ENCODE peak calls at places on chromosomes 11 and 22, in ten cellular contexts. S is esophagus muscularis mucosa, G is lower leg skin, I is psoas muscle, K is tibial nerve, M is astrocyte of the spinal cord, U is cardiac muscle cell, L is fibroblast of the aortic adventitia, E is GM06990, P is pancreas. J is an unnamed sample.

GRCh38 chr11:72969894-72970335 is 155.7 kb downstream of the ATG16L2 start:
- DNase-seq in S (no peak), G (no peak), I (no peak), K (no peak), M (peak; percentile 87), U (peak; percentile 68), L (peak; percentile 78), E (peak; percentile 79), P (no peak), J (peak; percentile 81)

GRCh38 chr11:92347404-92347803 is 122.8 kb downstream of the FAT3 start:
- DNase-seq in S (no peak), G (no peak), I (no peak), K (no peak), M (no peak), U (no peak), L (no peak), E (no peak), P (no peak), J (no peak)

GRCh38 chr11:75745807-75746206 is 22.8 kb upstream of the DGAT2 start:
- DNase-seq in S (no peak), G (no peak), I (no peak), K (no peak), M (no peak), U (no peak), L (no peak), E (no peak), P (no peak), J (no peak)

GRCh38 chr11:74677131-74677530 is 54.1 kb downstream of the CHRDL2 start:
- DNase-seq in S (no peak), G (peak; percentile 57), I (no peak), K (no peak), M (no peak), U (peak; percentile 36), L (no peak), E (no peak), P (peak; percentile 13), J (no peak)

GRCh38 chr11:20617346-20617745 is 17.9 kb downstream of the SLC6A5 start:
- DNase-seq in S (no peak), G (no peak), I (no peak), K (no peak), M (no peak), U (peak; percentile 84), L (no peak), E (no peak), P (no peak), J (no peak)

GRCh38 chr11:110715541-110715940 is 3.3 kb upstream of the ARHGAP20 start:
- DNase-seq in S (no peak), G (no peak), I (no peak), K (no peak), M (peak; percentile 10), U (peak; percentile 81), L (peak; percentile 95), E (no peak), P (no peak), J (peak; percentile 64)

GRCh38 chr11:45289369-45289768 is 3.2 kb upstream of the SYT13 start:
- DNase-seq in S (no peak), G (no peak), I (no peak), K (no peak), M (peak; percentile 53), U (peak; percentile 56), L (peak; percentile 36), E (no peak), P (no peak), J (peak; percentile 68)

GRCh38 chr22:37965940-37966664 is 12.6 kb downstream of the POLR2F start:
- DNase-seq in S (no peak), G (no peak), I (no peak), K (no peak), M (peak; percentile 49), U (peak; percentile 16), L (peak; percentile 11), E (no peak), P (no peak), J (peak; percentile 68)

GRCh38 chr22:43587574-43587973 is 175.8 kb downstream of the MPPED1 start:
- DNase-seq in S (peak; percentile 26), G (no peak), I (no peak), K (no peak), M (peak; percentile 1), U (peak; percentile 11), L (no peak), E (no peak), P (no peak), J (no peak)

GRCh38 chr11:118006153-118006534 is 19.9 kb downstream of the IL10RA start:
- DNase-seq in S (no peak), G (no peak), I (no peak), K (no peak), M (no peak), U (peak; percentile 28), L (no peak), E (no peak), P (no peak), J (no peak)

GRCh38 chr22:42229455-42230149 is 40.9 kb downstream of the TCF20 start:
- DNase-seq in S (no peak), G (no peak), I (no peak), K (no peak), M (peak; percentile 57), U (peak; percentile 60), L (peak; percentile 70), E (no peak), P (no peak), J (peak; percentile 25)

GRCh38 chr22:21754523-21755128 is 19.0 kb upstream of the YPEL1 start:
- DNase-seq in S (no peak), G (no peak), I (peak; percentile 57), K (no peak), M (no peak), U (peak; percentile 58), L (peak; percentile 60), E (no peak), P (no peak), J (peak; percentile 43)

GRCh38 chr22:39932918-39933649 is 27.1 kb upstream of the TMA7B start:
- DNase-seq in S (no peak), G (peak; percentile 42), I (no peak), K (no peak), M (peak; percentile 37), U (peak; percentile 53), L (peak; percentile 7), E (no peak), P (peak; percentile 24), J (peak; percentile 59)

GRCh38 chr11:126943319-126943718 is 57.3 kb downstream of the KIRREL3 start:
- DNase-seq in S (no peak), G (no peak), I (no peak), K (no peak), M (no peak), U (no peak), L (no peak), E (no peak), P (no peak), J (no peak)

GRCh38 chr11:67119577-67120391 is 721 bp downstream of the KDM2A start:
- DNase-seq in S (no peak), G (peak; percentile 87), I (peak; percentile 65), K (no peak), M (no peak), U (peak; percentile 8), L (no peak), E (peak; percentile 44), P (peak; percentile 41), J (no peak)
- TF ChIP-seq CTCF in S (no peak), G (no peak), I (peak; percentile 7), K (no peak), M (no peak), U (no peak), L (peak; percentile 8), E (no peak), P (no peak), J (no peak)

DNA sequence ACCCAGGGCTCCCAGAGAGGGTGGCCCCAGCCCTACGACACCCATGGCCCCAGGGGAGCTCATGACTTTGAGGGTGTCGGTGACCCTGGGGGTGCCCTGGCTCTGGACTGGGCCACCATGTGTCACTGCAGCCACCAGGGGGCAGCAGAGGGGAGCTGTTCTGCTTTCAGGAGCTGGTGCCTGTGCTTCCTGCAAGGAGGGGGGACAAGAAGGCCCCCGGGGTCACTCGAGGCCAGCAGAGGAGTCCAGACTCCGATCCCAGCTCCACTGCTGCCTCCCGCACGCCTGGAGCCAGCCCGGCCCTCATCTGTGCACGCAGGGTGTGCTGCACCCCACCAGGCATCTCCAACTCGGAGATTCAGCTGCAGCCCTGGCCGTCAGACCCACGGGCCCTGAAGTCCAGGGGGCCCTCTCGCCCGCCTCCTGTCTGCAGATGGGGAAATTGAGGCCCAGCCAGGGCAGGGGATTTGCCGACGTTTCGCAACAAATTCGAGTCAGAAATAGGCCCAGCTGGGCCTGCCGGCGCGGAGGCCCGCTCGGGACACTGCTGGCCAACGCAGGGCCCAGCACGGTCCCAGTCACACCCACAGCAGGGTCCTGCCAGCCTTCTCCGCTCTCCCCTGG is 29.5 kb upstream of the WNT7B start:
- DNase-seq in S (peak; percentile 97), G (peak; percentile 99), I (peak; percentile 98), K (peak; percentile 88), M (peak; percentile 89), U (peak; percentile 94), L (peak; percentile 93), E (peak; percentile 68), P (peak; percentile 85), J (peak; percentile 89)
- H3K4me3 ChIP-seq in S (peak overlapping the region; percentile 37), G (no peak overlapping the region), I (peak overlapping the region; percentile 23), K (no peak overlapping the region), M (peak overlapping the region; percentile 2), U (no peak overlapping the region), L (peak overlapping the region; percentile 55), E (no peak overlapping the region), P (no peak overlapping the region), J (no peak overlapping the region)

GRCh38 chr11:94297967-94298576 is 6.3 kb upstream of the IZUMO1R start:
- DNase-seq in S (no peak), G (no peak), I (no peak), K (no peak), M (no peak), U (no peak), L (no peak), E (no peak), P (no peak), J (no peak)
- TF ChIP-seq CTCF in S (no peak), G (no peak), I (no peak), K (no peak), M (no peak), U (no peak), L (no peak), E (peak; percentile 23), P (no peak), J (no peak)

GRCh38 chr22:29155966-29156365 is 49.7 kb upstream of the EMID1 start:
- DNase-seq in S (no peak), G (peak; percentile 53), I (no peak), K (no peak), M (no peak), U (no peak), L (no peak), E (no peak), P (no peak), J (no peak)

GRCh38 chr22:29152381-29153138 is 53.1 kb upstream of the EMID1 start:
- DNase-seq in S (no peak), G (no peak), I (no peak), K (no peak), M (peak; percentile 5), U (peak; percentile 49), L (peak; percentile 4), E (no peak), P (no peak), J (peak; percentile 16)

GRCh38 chr22:29152045-29152380 is 53.7 kb upstream of the EMID1 start:
- DNase-seq in S (no peak), G (peak; percentile 57), I (no peak), K (no peak), M (no peak), U (no peak), L (no peak), E (no peak), P (no peak), J (no peak)

GRCh38 chr22:29156507-29156906 is 49.2 kb upstream of the EMID1 start:
- DNase-seq in S (no peak), G (no peak), I (no peak), K (no peak), M (no peak), U (peak; percentile 30), L (no peak), E (no peak), P (no peak), J (peak; percentile 55)

GRCh38 chr22:29154364-29155048 is 51.2 kb upstream of the EMID1 start:
- DNase-seq in S (no peak), G (peak; percentile 95), I (peak; percentile 88), K (no peak), M (peak; percentile 58), U (peak; percentile 78), L (peak; percentile 60), E (peak; percentile 73), P (peak; percentile 67), J (peak; percentile 70)
- H3K4me3 ChIP-seq in S (peak overlapping the region; percentile 34), G (no peak overlapping the region), I (peak overlapping the region; percentile 54), K (peak overlapping the region; percentile 10), M (no peak overlapping the region), U (no peak overlapping the region), L (peak overlapping the region; percentile 10), E (no peak overlapping the region), P (peak overlapping the region; percentile 12), J (no peak overlapping the region)